ENCODE peak calls at places on chromosome 5, in six cellular contexts. K, J, M, H, V and B are unnamed samples.

GRCh38 chr5:33601881-33602280 is 161.1 kb downstream of the TARS1 start:
- DNase-seq in K (no peak), J (peak; percentile 61), M (no peak), H (no peak), V (no peak), B (no peak)

GRCh38 chr5:135879591-135879990 is 16.1 kb downstream of the IL9 start:
- DNase-seq in K (no peak), J (no peak), M (no peak), H (no peak), V (no peak), B (no peak)

GRCh38 chr5:150289551-150290390 is at the start of gene CAMK2A:
- DNase-seq in K (no peak), J (peak; percentile 81), M (no peak), H (no peak), V (no peak), B (no peak)

GRCh38 chr5:132688536-132689409 is 15.0 kb downstream of the IL4 start:
- DNase-seq in K (no peak), J (no peak), M (no peak), H (no peak), V (no peak), B (no peak)

GRCh38 chr5:81180780-81181179 is 52.3 kb upstream of the CKMT2 start:
- DNase-seq in K (no peak), J (no peak), M (no peak), H (no peak), V (no peak), B (no peak)

GRCh38 chr5:102678267-102679058 is 76.6 kb upstream of the PAM start:
- DNase-seq in K (no peak), J (no peak), M (no peak), H (no peak), V (no peak), B (no peak)

GRCh38 chr5:142978726-142979125 is 208.5 kb downstream of the ARHGAP26 start:
- DNase-seq in K (no peak), J (no peak), M (no peak), H (no peak), V (no peak), B (no peak)

GRCh38 chr5:139762624-139763170 is 32.9 kb upstream of the PSD2 start:
- DNase-seq in K (no peak), J (no peak), M (no peak), H (no peak), V (no peak), B (no peak)

GRCh38 chr5:59661939-59662615 is 231.4 kb downstream of the PDE4D start:
- DNase-seq in K (no peak), J (no peak), M (no peak), H (peak; percentile 56), V (no peak), B (no peak)

GRCh38 chr5:132026516-132027008 is 15.1 kb upstream of the ACSL6 start:
- DNase-seq in K (no peak), J (no peak), M (no peak), H (no peak), V (no peak), B (no peak)

GRCh38 chr5:157100140-157100679 is 8.6 kb downstream of the HAVCR2 start:
- DNase-seq in K (no peak), J (no peak), M (no peak), H (no peak), V (no peak), B (no peak)

GRCh38 chr5:139960723-139961383 is 82.2 kb downstream of the NRG2 start:
- DNase-seq in K (no peak), J (no peak), M (no peak), H (no peak), V (no peak), B (no peak)

GRCh38 chr5:96868603-96869371 is 7.5 kb upstream of the ERAP2 start:
- DNase-seq in K (no peak), J (peak; percentile 73), M (peak; percentile 57), H (peak; percentile 27), V (no peak), B (no peak)

GRCh38 chr5:7927466-7928375 is 58.8 kb downstream of the MTRR start:
- DNase-seq in K (no peak), J (peak; percentile 78), M (peak; percentile 22), H (peak; percentile 66), V (no peak), B (no peak)

GRCh38 chr5:139492700-139493192 is 10.2 kb upstream of the STING1 start:
- DNase-seq in K (no peak), J (no peak), M (no peak), H (no peak), V (no peak), B (no peak)

GRCh38 chr5:132778129-132778528 is 1.1 kb upstream of the SEPTIN8 start:
- DNase-seq in K (no peak), J (no peak), M (no peak), H (no peak), V (no peak), B (no peak)

GRCh38 chr5:8391916-8392315 is 523.0 kb downstream of the MTRR start:
- DNase-seq in K (no peak), J (no peak), M (no peak), H (no peak), V (no peak), B (no peak)

GRCh38 chr5:130496215-130496614 is 592.0 kb downstream of the CHSY3 start:
- DNase-seq in K (no peak), J (no peak), M (no peak), H (no peak), V (no peak), B (no peak)

GRCh38 chr5:147560982-147561381 is 51.1 kb upstream of the DPYSL3 start:
- DNase-seq in K (no peak), J (peak; percentile 77), M (no peak), H (no peak), V (no peak), B (no peak)

GRCh38 chr5:175885813-175886212 is 14.4 kb downstream of the CPLX2 start:
- DNase-seq in K (no peak), J (no peak), M (no peak), H (no peak), V (no peak), B (no peak)

GRCh38 chr5:6721442-6721841 is 8.2 kb downstream of the TENT4A start:
- DNase-seq in K (no peak), J (no peak), M (no peak), H (no peak), V (peak; percentile 27), B (no peak)

GRCh38 chr5:87195616-87196015 is 72.1 kb upstream of the RASA1 start:
- DNase-seq in K (no peak), J (no peak), M (no peak), H (no peak), V (no peak), B (no peak)

GRCh38 chr5:141651728-141652105 is 499 bp upstream of the FCHSD1 start:
- DNase-seq in K (no peak), J (no peak), M (no peak), H (no peak), V (no peak), B (no peak)

GRCh38 chr5:110105692-110106091 is 416.0 kb downstream of the MAN2A1 start:
- DNase-seq in K (no peak), J (no peak), M (no peak), H (no peak), V (no peak), B (no peak)

GRCh38 chr5:52925001-52925400 is 64.2 kb upstream of the ITGA2 start:
- DNase-seq in K (no peak), J (no peak), M (no peak), H (no peak), V (no peak), B (no peak)

GRCh38 chr5:333945-334344 is 12.4 kb downstream of the AHRR start:
- DNase-seq in K (no peak), J (no peak), M (no peak), H (no peak), V (no peak), B (no peak)

DNA sequence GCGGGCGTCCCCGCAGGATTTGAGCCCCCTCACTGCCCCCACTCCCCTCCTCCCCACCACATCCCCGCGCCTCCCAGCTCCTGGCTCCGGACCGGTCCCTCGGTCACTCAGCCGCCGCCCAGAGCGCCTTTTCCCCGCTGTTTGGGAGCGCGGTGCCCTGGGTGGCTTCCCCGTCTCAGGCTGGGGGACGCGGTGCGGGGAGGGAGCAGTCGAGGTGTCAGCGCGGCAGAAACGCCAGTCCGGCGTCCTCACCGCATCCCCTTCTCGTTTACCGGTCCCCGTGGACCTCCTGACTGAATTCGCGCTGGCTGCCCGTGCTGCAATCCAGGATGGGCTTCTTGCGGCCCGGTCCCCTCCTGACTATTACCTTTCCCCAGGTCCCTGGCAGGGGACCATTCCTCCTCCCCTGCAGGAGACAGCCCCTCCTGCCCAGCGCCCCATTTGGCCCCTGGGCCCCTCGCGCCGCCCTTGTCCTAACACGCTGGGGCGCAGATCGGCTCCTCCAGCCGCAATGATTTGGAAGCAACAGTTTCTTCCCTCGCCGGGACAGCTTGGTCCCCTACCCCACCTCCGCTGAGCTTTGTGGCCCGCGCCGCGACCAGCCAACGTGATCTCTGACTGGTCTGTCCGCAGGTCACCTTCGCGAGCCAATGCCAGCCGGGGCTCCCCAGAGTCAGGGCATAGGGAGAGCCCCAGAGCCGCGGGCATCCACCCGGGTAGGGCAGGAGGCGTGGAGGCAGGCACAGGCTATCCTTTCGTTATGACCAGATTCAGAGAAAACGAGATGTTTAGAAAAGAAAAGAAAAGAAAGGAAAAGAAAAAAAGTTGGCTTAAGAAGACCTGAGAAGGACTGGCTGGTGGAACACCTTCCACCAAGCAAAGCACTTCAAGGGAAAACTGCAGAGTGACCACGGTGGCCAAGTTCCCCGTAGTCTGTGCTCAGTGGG is 1.2 kb downstream of the ANKRD33B start:
- DNase-seq in K (peak; percentile 61), J (peak; percentile 50), M (no peak), H (peak; percentile 41), V (peak; percentile 44), B (no peak)
- H3K27ac ChIP-seq in K (peak overlapping the region; percentile 46), J (no peak overlapping the region), M (no peak overlapping the region), H (peak overlapping the region; percentile 95), V (peak overlapping the region; percentile 87), B (no peak overlapping the region)

GRCh38 chr5:160461378-160461777 is 39.7 kb downstream of the PTTG1 start:
- DNase-seq in K (no peak), J (no peak), M (no peak), H (no peak), V (no peak), B (no peak)
- H3K27ac ChIP-seq in K (no peak overlapping the region), J (no peak overlapping the region), M (no peak overlapping the region), H (no peak overlapping the region), V (no peak overlapping the region), B (no peak overlapping the region)

DNA sequence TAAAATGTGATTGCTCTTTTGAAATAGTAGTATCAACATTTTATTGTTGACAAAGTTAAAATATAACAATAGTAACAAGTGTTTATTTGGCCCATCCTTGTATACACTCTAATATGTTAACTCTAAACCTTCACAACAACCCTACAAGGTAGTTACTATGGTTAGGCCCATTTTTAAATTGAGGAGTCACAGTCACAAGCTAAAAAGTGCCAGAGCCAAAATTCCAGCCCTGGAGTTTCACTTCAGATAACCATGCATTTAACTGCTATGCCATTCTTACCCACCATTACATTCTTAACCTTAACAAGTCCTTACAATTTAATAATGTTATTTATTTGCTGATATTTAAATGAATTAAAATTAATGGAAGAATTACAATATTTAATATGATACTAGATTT is 91.2 kb downstream of the CWC27 start:
- DNase-seq in K (no peak), J (no peak), M (no peak), H (no peak), V (no peak), B (no peak)
- H3K27ac ChIP-seq in K (no peak overlapping the region), J (no peak overlapping the region), M (no peak overlapping the region), H (no peak overlapping the region), V (peak overlapping the region; percentile 50), B (no peak overlapping the region)

DNA sequence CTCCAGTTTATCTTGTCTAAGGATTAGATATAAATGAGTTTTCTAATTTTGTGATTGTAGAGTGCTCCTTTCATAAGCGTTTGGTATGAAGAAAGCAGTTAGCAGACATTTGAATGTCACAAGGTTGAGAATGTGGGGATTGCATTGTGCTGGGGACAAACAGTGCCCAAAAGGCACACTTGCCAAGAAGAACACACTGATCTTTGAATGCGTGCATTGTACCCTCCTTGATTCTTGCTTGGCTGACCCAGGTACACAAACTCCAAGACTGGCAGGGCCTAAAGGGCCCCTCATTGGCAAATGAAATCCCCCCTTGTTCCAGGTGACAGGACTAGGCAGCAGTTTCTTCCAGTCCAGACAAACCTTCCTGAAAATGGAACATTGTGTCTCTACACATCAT is 96.9 kb upstream of the LIFR start:
- DNase-seq in K (no peak), J (no peak), M (no peak), H (no peak), V (no peak), B (no peak)
- H3K27ac ChIP-seq in K (no peak overlapping the region), J (no peak overlapping the region), M (no peak overlapping the region), H (no peak overlapping the region), V (no peak overlapping the region), B (no peak overlapping the region)